ENCODE peak calls at places on chromosomes 12 and 14, in four cellular contexts. F, U, H and D are unnamed samples.
A peak's percentile ranks its signal among the peaks of the same experiment; 100 is the strongest.

GRCh38 chr12:39442895-39443703 is at the start of gene KIF21A:
- DNase-seq in H (peak; percentile 87), F (peak; percentile 88), U (peak; percentile 66), D (peak; percentile 83)

GRCh38 chr14:36254020-36254614 is 66.3 kb downstream of the MBIP start:
- DNase-seq in H (no peak), F (peak; percentile 56), U (no peak), D (no peak)

GRCh38 chr14:71438684-71439083 is 493.5 kb upstream of the RGS6 start:
- DNase-seq in H (no peak), F (no peak), U (no peak), D (no peak)

GRCh38 chr12:95548056-95548538 is 3.2 kb downstream of the USP44 start:
- DNase-seq in U (no peak), H (peak; percentile 26), F (no peak), D (peak; percentile 58)

GRCh38 chr12:132043770-132044467 is 94.2 kb downstream of the EP400 start:
- DNase-seq in H (no peak), F (no peak), U (no peak), D (no peak)

GRCh38 chr14:66853311-66853710 is 335.9 kb upstream of the GARIN2 start:
- DNase-seq in H (no peak), F (no peak), U (no peak), D (no peak)

GRCh38 chr12:57905812-57906475 is 35.4 kb upstream of the ATP23 start:
- DNase-seq in F (no peak), H (no peak), U (no peak), D (no peak)

GRCh38 chr14:33972522-33973162 is 21.8 kb upstream of the EGLN3 start:
- DNase-seq in F (no peak), U (peak; percentile 61), H (no peak), D (no peak)

GRCh38 chr14:105853907-105854599 is 327.7 kb downstream of the TMEM121 start:
- DNase-seq in U (no peak), F (no peak), H (no peak), D (no peak)

GRCh38 chr12:27981874-27982273 is 9.3 kb upstream of the PTHLH start:
- DNase-seq in U (no peak), F (no peak), H (no peak), D (no peak)

GRCh38 chr12:101407054-101407437 is 526 bp downstream of the ARL1 start:
- DNase-seq in H (no peak), U (no peak), F (peak; percentile 6), D (no peak)

GRCh38 chr14:33855672-33856071 is 95.2 kb downstream of the EGLN3 start:
- DNase-seq in U (no peak), H (no peak), F (no peak), D (no peak)

GRCh38 chr14:101132051-101132541 is 228.6 kb upstream of the RTL1 start:
- DNase-seq in H (no peak), F (no peak), U (no peak), D (no peak)

GRCh38 chr12:9331218-9331626 is 123.0 kb upstream of the PZP start:
- DNase-seq in H (peak; percentile 65), F (peak; percentile 44), U (peak; percentile 23), D (peak; percentile 78)

GRCh38 chr12:2194571-2194970 is 141.8 kb downstream of the CACNA1C start:
- DNase-seq in F (no peak), U (no peak), H (no peak), D (no peak)

GRCh38 chr14:95722525-95723190 is 8.7 kb upstream of the TCL1A start:
- DNase-seq in H (no peak), F (no peak), U (no peak), D (no peak)

GRCh38 chr12:34384693-34385092 is 362.4 kb downstream of the ALG10 start:
- DNase-seq in F (no peak), U (no peak), H (no peak), D (no peak)

GRCh38 chr14:50347521-50347920 is 35.4 kb downstream of the DMAC2L start:
- DNase-seq in U (no peak), H (peak; percentile 34), F (no peak), D (no peak)

GRCh38 chr14:30621354-30621953 is 665 bp upstream of the SCFD1 start:
- DNase-seq in U (no peak), H (no peak), F (peak; percentile 36), D (peak; percentile 12)

GRCh38 chr12:49868449-49868848 is 25.5 kb upstream of the BCDIN3D start:
- DNase-seq in F (no peak), U (no peak), H (no peak), D (no peak)

GRCh38 chr12:109273354-109273753 is 35.7 kb downstream of the FOXN4 start:
- DNase-seq in F (no peak), H (no peak), U (no peak), D (no peak)

GRCh38 chr12:61502179-61502578 is 758.0 kb upstream of the USP15 start:
- DNase-seq in F (no peak), H (no peak), U (no peak), D (no peak)

GRCh38 chr14:89369656-89370055 is 47.4 kb downstream of the FOXN3 start:
- DNase-seq in F (no peak), U (no peak), H (no peak), D (no peak)

GRCh38 chr14:61034416-61035100 is 53.5 kb downstream of the SLC38A6 start:
- DNase-seq in U (peak; percentile 48), F (no peak), H (no peak), D (no peak)

GRCh38 chr12:16685107-16685506 is 79.1 kb upstream of the LMO3 start:
- DNase-seq in H (no peak), F (no peak), U (no peak), D (no peak)

GRCh38 chr14:100142073-100143040 is 17.1 kb downstream of the DEGS2 start:
- DNase-seq in H (peak; percentile 83), U (no peak), F (no peak), D (no peak)

GRCh38 chr12:84329933-84330332 is 582.7 kb downstream of the SLC6A15 start:
- DNase-seq in F (no peak), H (no peak), U (no peak), D (peak; percentile 23)
- TF ChIP-seq FOXK2 in F (no peak), H (no peak), U (no peak), D (no peak)

GRCh38 chr12:113103756-113104450 is 31.7 kb downstream of the RASAL1 start:
- DNase-seq in U (no peak), H (peak; percentile 78), F (peak; percentile 27), D (no peak)
- TF ChIP-seq FOXK2 in U (no peak), H (no peak), F (no peak), D (no peak)

GRCh38 chr12:111798182-111798581 is 31.4 kb downstream of the ALDH2 start:
- DNase-seq in U (no peak), H (no peak), F (no peak), D (no peak)

GRCh38 chr12:111789779-111790178 is 23.0 kb downstream of the ALDH2 start:
- DNase-seq in F (no peak), U (no peak), H (no peak), D (no peak)

GRCh38 chr12:111788178-111788654 is 21.5 kb downstream of the ALDH2 start:
- DNase-seq in U (no peak), H (no peak), F (no peak), D (no peak)

GRCh38 chr12:111791507-111791906 is 24.8 kb downstream of the ALDH2 start:
- DNase-seq in H (no peak), F (no peak), U (no peak), D (no peak)

DNA sequence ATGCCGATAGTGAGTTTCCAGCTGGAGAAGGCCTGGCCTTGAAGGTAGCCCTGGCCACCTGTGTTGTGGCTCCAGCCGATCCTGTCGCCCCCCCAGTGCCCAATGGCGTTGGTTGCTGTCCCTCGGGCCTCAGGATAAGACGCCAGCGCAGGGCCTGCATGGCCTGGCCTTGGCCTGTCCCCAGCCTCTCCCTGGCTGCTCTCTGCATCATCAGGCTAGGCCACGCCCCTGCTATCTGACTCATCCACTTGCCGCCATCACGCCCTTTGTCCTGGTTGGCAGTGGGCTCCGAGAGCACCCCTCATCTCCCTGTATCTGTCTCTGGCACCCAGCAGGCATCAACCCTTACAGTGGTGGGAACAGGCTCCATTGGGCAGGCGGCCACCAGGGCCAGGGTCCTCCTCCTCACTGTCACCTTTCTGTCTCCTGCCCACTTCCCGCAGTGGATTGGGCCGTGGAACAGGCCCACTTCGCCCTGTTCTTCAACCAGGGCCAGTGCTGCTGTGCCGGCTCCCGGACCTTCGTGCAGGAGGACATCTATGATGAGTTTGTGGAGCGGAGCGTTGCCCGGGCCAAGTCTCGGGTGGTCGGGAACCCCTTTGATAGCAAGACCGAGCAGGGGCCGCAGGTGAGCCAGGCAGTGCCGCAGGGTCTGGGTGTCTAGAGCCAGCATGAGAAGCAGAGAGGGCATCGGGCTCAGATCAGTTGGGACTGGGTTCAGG is 25.6 kb downstream of the ALDH2 start:
- DNase-seq in F (no peak), H (peak; percentile 75), U (no peak), D (no peak)
- TF ChIP-seq FOXK2 in F (no peak), H (no peak), U (no peak), D (no peak)

DNA sequence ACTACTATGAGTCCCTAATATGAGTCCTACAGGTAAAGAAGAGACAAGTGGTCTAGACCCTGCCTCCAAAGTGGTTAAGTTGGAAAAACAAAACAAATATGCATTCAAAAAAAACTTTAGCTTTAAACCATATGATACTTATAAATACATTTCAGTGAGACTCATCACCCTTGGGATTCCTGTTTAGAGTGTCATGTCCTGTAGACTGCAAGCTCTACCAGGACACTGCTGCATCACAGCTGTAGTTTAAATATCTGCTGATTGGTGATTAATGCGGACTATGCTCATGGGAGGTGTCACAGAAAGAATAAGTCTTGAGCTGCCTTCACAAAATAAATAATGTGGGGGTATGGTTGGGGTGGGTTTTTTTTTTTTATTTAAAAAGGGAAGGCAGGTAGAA is 8.8 kb upstream of the LGR5 start:
- DNase-seq in H (no peak), F (no peak), U (no peak), D (no peak)
- TF ChIP-seq FOXK2 in H (no peak), F (no peak), U (no peak), D (no peak)

GRCh38 chr12:116318738-116319050 is 41.2 kb upstream of the MED13L start:
- DNase-seq in H (no peak), U (no peak), F (no peak), D (no peak)

GRCh38 chr12:116320839-116321238 is 43.3 kb upstream of the MED13L start:
- DNase-seq in F (no peak), H (no peak), U (no peak), D (no peak)

GRCh38 chr12:116317986-116318737 is 40.7 kb upstream of the MED13L start:
- DNase-seq in H (no peak), U (no peak), F (no peak), D (no peak)

GRCh38 chr12:116319851-116320621 is 42.5 kb upstream of the MED13L start:
- DNase-seq in F (no peak), H (no peak), U (no peak), D (no peak)

DNA sequence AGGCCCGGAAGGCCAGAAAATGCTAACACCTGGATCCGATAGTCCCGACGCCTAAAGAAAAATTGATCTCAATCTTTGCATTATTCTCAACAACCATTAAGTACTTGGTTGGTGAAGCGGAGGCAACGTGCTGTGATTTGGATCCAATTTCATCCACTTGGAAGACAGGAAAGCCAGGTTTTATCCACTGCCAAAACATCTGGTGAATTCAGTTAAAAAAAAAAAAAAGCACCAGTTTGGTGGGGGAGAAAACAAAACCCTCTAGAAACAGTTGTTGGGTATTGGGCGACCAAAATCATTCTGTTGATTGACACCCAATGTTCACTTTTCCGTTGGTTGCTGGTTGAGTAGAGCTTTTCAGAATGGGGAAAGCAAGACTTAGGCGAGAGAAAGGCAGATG is 41.8 kb upstream of the MED13L start:
- DNase-seq in U (no peak), F (no peak), H (no peak), D (no peak)
- TF ChIP-seq FOXK2 in U (no peak), F (no peak), H (no peak), D (no peak)